ENCODE peak calls at places on chromosomes 4 and X, in eight cellular contexts. O is heart left ventricle, C is upper lobe of left lung, H is suprapubic skin, T is NB4, R is right lobe of liver, G is breast epithelium, K is ovary. N is an unnamed sample.

GRCh38 chr4:173436149-173436579 is 37.2 kb upstream of the SCRG1 start:
- DNase-seq in O (no peak), C (no peak), H (no peak), T (no peak), R (no peak), G (no peak), K (no peak), N (no peak)

GRCh38 chr4:161419822-161420221 is 744.0 kb downstream of the FSTL5 start:
- DNase-seq in O (no peak), C (no peak), H (no peak), T (peak), R (no peak), G (peak), K (no peak), N (no peak)

GRCh38 chr4:172727631-172728030 is 441.0 kb upstream of the GALNT7 start:
- DNase-seq in O (no peak), C (no peak), H (no peak), T (no peak), R (no peak), G (no peak), K (no peak), N (no peak)

GRCh38 chrX:145524931-145525330 is 277.6 kb downstream of the SPANXN1 start:
- DNase-seq in O (no peak), C (no peak), H (no peak), T (no peak), R (no peak), G (no peak), K (no peak), N (no peak)

GRCh38 chrX:152575331-152575730 is 62.4 kb upstream of the GABRQ start:
- DNase-seq in O (no peak), C (no peak), H (no peak), T (no peak), R (no peak), G (no peak), K (no peak), N (no peak)

GRCh38 chr4:11428701-11429571 is at the start of gene HS3ST1:
- DNase-seq in O (peak), C (peak), H (peak), T (peak), R (peak), G (peak), K (peak), N (peak)

GRCh38 chr4:37073226-37073840 is 171.2 kb upstream of the NWD2 start:
- DNase-seq in O (no peak), C (no peak), H (no peak), T (peak), R (no peak), G (no peak), K (no peak), N (no peak)

GRCh38 chr4:170465434-170465833 is 375.7 kb upstream of the AADAT start:
- DNase-seq in O (no peak), C (peak), H (no peak), T (no peak), R (no peak), G (no peak), K (no peak), N (no peak)

DNA sequence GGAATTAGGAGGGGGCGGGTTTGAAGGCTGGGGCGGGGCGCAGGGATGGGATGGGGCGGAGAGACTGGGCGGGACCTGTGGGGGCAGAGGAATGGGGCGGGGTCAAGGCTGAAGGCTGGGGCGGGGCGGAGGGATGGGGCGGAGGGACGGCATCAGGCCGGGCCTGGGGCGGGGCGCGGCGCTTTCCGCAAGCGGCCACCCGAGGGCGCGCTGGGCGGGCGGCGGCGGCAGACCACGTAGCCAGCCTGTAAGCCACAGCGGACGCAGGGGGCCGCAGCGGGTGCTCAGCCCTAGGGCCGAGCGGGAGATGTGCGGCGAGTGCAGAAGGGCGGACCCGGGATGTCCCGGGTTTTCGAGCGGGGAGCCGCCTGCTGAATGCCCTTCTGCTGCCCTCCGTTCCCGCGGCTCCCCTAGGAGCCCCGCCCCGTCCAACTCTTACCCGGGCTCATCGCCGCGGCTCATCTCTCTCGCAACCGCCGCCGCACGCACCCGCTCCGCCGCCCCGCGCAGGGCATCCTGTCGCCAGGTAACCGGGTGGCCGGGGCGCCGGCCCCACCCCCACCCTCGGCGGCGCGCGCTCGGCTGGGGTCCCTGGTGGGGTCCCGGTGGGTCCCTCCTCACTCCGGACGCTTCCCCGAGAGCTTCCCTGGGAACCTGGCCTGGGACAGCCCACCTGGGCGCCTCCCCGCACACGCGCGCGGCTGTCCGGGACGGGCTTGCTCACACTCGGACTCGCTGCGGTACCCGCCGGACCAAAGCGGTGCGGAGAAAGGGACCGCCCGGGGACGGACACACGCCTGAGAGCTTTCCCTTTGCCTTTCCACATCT is at the start of gene CCDC110:
- DNase-seq in O (peak), C (peak), H (peak), T (peak), R (peak), G (peak), K (peak), N (peak)
- TF ChIP-seq POLR2A in O (no peak), C (no peak), H (no peak), T (no peak), R (peak), G (no peak), K (peak), N (no peak)

GRCh38 chrX:46759645-46759974 is 692 bp upstream of the SLC9A7 start:
- DNase-seq in O (no peak), C (no peak), H (no peak), T (peak), R (no peak), G (no peak), K (no peak), N (no peak)

GRCh38 chrX:46757052-46757451 is 1.9 kb downstream of the SLC9A7 start:
- DNase-seq in O (no peak), C (no peak), H (no peak), T (no peak), R (no peak), G (no peak), K (no peak), N (no peak)

GRCh38 chrX:46758163-46758955 is 559 bp downstream of the SLC9A7 start:
- DNase-seq in O (no peak), C (peak), H (no peak), T (no peak), R (no peak), G (no peak), K (no peak), N (peak)

GRCh38 chrX:46757593-46757992 is 1.3 kb downstream of the SLC9A7 start:
- DNase-seq in O (no peak), C (no peak), H (no peak), T (no peak), R (no peak), G (no peak), K (no peak), N (no peak)

GRCh38 chrX:46758956-46759644 is at the start of gene SLC9A7:
- DNase-seq in O (peak), C (peak), H (peak), T (peak), R (peak), G (peak), K (peak), N (peak)
- TF ChIP-seq POLR2A in O (no peak), C (no peak), H (no peak), T (no peak), R (peak), G (no peak), K (no peak), N (no peak)

GRCh38 chr4:184536070-184536880 is 61.9 kb upstream of the IRF2 start:
- DNase-seq in O (no peak), C (no peak), H (no peak), T (no peak), R (no peak), G (no peak), K (no peak), N (peak)
- TF ChIP-seq POLR2A in O (no peak), C (no peak), H (no peak), T (no peak), R (no peak), G (no peak), K (no peak), N (no peak)

GRCh38 chrX:626745-627509 is 3.7 kb upstream of the SHOX start:
- DNase-seq in O (no peak), C (no peak), H (no peak), T (peak), R (no peak), G (no peak), K (no peak), N (no peak)

GRCh38 chrX:623599-624323 is 6.8 kb upstream of the SHOX start:
- DNase-seq in O (no peak), C (peak), H (peak), T (peak), R (no peak), G (no peak), K (no peak), N (no peak)

GRCh38 chrX:627510-627964 is 3.1 kb upstream of the SHOX start:
- DNase-seq in O (no peak), C (no peak), H (peak), T (peak), R (no peak), G (no peak), K (no peak), N (no peak)

GRCh38 chrX:623268-623598 is 7.4 kb upstream of the SHOX start:
- DNase-seq in O (no peak), C (no peak), H (no peak), T (no peak), R (no peak), G (no peak), K (no peak), N (no peak)

DNA sequence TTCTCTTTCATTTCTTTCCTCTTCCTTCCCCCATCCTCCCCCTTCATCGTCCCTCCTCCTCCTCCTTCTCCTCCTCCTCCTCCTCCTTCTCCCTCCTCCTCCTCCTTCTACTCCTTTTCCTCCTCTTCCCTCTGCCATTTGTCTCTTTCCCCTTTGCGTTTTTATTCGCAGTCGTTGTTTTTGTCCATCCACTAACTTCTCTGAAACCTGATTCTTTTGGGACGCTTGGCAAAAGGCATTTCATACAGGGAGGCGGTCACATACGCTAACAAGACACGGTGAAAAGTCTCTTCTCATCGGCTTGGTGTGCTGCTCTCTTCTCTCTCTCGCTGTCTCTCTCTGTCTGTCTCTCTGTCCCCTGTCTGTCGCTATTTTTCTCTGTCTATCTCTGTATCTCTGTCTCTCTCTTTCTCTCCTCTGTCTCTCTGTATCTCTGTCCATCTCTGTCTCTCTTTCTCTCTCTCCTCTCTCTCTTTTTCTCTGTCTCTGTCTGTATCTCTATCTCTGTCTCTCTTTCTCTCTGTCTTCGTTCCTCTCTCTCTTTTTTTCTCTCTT is 5.4 kb upstream of the SHOX start:
- DNase-seq in O (no peak), C (no peak), H (no peak), T (no peak), R (no peak), G (no peak), K (no peak), N (no peak)
- TF ChIP-seq POLR2A in O (no peak), C (no peak), H (no peak), T (no peak), R (no peak), G (no peak), K (no peak), N (no peak)